ENCODE peak calls at places on chromosomes 12 and 14, in four cellular contexts. One of them, this sample, is unnamed.

GRCh38 chr12:9756756-9757155 is 3.9 kb downstream of the CD69 start:
- ATAC-seq in A549: no peak
- ATAC-seq in gastrocnemius medialis: no peak
- ATAC-seq in K562: no peak
- ATAC-seq in this sample: no peak

GRCh38 chr12:84113666-84114065 is 798.9 kb downstream of the SLC6A15 start:
- ATAC-seq in A549: no peak
- ATAC-seq in gastrocnemius medialis: no peak
- ATAC-seq in K562: no peak
- ATAC-seq in this sample: no peak

GRCh38 chr12:30422844-30423243 is 272.8 kb downstream of the IPO8 start:
- ATAC-seq in A549: no peak
- ATAC-seq in gastrocnemius medialis: no peak
- ATAC-seq in K562: no peak
- ATAC-seq in this sample: no peak

GRCh38 chr14:80546056-80546854 is 335.0 kb upstream of the DIO2 start:
- ATAC-seq in A549: peak
- ATAC-seq in gastrocnemius medialis: no peak
- ATAC-seq in K562: no peak
- ATAC-seq in this sample: no peak

GRCh38 chr12:76180401-76181277 is 96.2 kb upstream of the NAP1L1 start:
- ATAC-seq in A549: peak
- ATAC-seq in gastrocnemius medialis: no peak
- ATAC-seq in K562: peak
- ATAC-seq in this sample: no peak

GRCh38 chr12:126069549-126070165 is 1004.4 kb downstream of the AACS start:
- ATAC-seq in A549: peak
- ATAC-seq in gastrocnemius medialis: no peak
- ATAC-seq in K562: peak
- ATAC-seq in this sample: no peak

GRCh38 chr14:31505411-31505810 is 17.6 kb upstream of the GPR33 start:
- ATAC-seq in A549: no peak
- ATAC-seq in gastrocnemius medialis: no peak
- ATAC-seq in K562: no peak
- ATAC-seq in this sample: peak

GRCh38 chr14:71594828-71595227 is 337.4 kb upstream of the RGS6 start:
- ATAC-seq in A549: no peak
- ATAC-seq in gastrocnemius medialis: no peak
- ATAC-seq in K562: no peak
- ATAC-seq in this sample: no peak

GRCh38 chr12:69428351-69429048 is 41.7 kb upstream of the FRS2 start:
- ATAC-seq in A549: no peak
- ATAC-seq in gastrocnemius medialis: no peak
- ATAC-seq in K562: no peak
- ATAC-seq in this sample: no peak

GRCh38 chr14:58944957-58945356 is 243.5 kb upstream of the DAAM1 start:
- ATAC-seq in A549: no peak
- ATAC-seq in gastrocnemius medialis: no peak
- ATAC-seq in K562: no peak
- ATAC-seq in this sample: no peak

GRCh38 chr14:74946659-74947281 is 8.6 kb downstream of the PGF start:
- ATAC-seq in A549: peak
- ATAC-seq in gastrocnemius medialis: peak
- ATAC-seq in K562: no peak
- ATAC-seq in this sample: peak

GRCh38 chr14:105940534-105941225 is 414.3 kb downstream of the TMEM121 start:
- ATAC-seq in A549: no peak
- ATAC-seq in gastrocnemius medialis: no peak
- ATAC-seq in K562: no peak
- ATAC-seq in this sample: no peak

GRCh38 chr12:101876861-101877815 is at the start of gene DRAM1:
- ATAC-seq in A549: peak
- ATAC-seq in gastrocnemius medialis: peak
- ATAC-seq in K562: peak
- ATAC-seq in this sample: peak
- TF ChIP-seq POLR2A in A549: peak
- TF ChIP-seq POLR2A in gastrocnemius medialis: peak
- TF ChIP-seq POLR2A in K562: peak
- TF ChIP-seq POLR2A in this sample: peak

DNA sequence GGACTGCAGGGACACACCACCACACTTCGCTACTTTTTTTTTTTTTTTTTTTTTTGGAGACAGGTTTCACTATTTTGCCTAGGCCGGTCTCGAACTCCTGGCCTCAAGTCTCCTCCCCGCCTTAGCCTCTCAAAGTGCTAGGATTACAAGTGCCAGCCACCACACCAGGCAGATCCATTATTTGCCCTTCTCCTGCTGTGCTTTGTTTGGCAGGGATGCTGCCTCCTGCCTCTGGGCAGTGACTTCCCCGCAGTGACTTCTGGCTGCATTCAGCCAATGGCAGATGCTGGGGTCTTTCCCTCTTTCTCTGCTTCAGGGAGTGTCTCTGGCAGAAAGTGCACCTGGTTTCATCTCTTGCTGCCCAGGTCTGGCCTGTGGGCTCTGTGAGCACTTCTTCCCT is 6.7 kb upstream of the MORN3 start:
- ATAC-seq in A549: no peak
- ATAC-seq in gastrocnemius medialis: no peak
- ATAC-seq in K562: no peak
- ATAC-seq in this sample: no peak
- TF ChIP-seq POLR2A in A549: no peak
- TF ChIP-seq POLR2A in gastrocnemius medialis: no peak
- TF ChIP-seq POLR2A in K562: no peak
- TF ChIP-seq POLR2A in this sample: no peak

GRCh38 chr12:54321363-54321762 is 3.6 kb upstream of the COPZ1 start:
- ATAC-seq in A549: no peak
- ATAC-seq in gastrocnemius medialis: no peak
- ATAC-seq in K562: no peak
- ATAC-seq in this sample: no peak

GRCh38 chr12:54330442-54330841 is 5.5 kb downstream of the COPZ1 start:
- ATAC-seq in A549: no peak
- ATAC-seq in gastrocnemius medialis: no peak
- ATAC-seq in K562: no peak
- ATAC-seq in this sample: no peak

GRCh38 chr12:54328595-54329337 is 3.8 kb downstream of the COPZ1 start:
- ATAC-seq in A549: no peak
- ATAC-seq in gastrocnemius medialis: no peak
- ATAC-seq in K562: no peak
- ATAC-seq in this sample: no peak

GRCh38 chr12:54329756-54330155 is 4.8 kb downstream of the COPZ1 start:
- ATAC-seq in A549: no peak
- ATAC-seq in gastrocnemius medialis: no peak
- ATAC-seq in K562: no peak
- ATAC-seq in this sample: no peak

GRCh38 chr12:54324617-54325441 is at the start of gene COPZ1:
- ATAC-seq in A549: peak
- ATAC-seq in gastrocnemius medialis: peak
- ATAC-seq in K562: peak
- ATAC-seq in this sample: peak
- TF ChIP-seq POLR2A in A549: peak
- TF ChIP-seq POLR2A in gastrocnemius medialis: peak
- TF ChIP-seq POLR2A in K562: peak
- TF ChIP-seq POLR2A in this sample: peak

DNA sequence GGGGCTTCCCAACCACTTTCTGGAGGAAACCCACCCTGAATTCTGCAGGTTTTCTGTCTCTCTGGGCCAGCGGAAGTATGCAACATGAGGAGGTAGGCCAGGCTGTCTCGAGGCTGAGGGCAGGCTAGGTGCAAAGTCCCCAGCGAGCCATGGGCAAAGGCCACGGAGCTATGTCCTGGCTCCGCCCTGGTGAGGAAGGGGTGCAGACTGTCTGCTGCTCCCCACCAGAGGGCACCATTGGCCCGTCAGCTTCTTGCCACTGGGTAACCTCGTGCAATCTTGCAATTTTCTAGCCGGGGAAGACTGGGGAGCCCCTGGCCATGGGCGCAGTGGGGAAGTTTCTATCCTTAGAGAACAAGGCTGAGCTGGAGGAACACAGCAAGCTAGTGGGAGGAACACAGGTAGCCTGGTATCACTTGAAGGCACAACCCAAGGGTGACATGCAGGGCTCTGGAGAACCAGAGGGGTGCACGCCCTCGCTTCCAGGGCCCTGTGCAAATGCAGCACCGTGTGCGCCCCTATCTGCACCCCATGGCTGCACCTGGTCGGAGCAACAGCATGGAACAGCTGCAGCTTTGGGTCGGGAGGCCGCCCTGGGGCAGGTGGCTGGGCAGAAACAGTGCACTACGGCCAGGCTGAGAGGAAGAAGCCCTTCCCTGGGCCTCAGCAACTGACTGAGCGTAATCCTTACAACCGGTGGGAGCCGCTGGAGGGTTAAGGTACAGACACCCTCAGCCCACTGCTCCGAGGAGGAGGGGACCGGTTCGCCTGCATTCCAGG is 27.6 kb upstream of the RPLP0 start:
- ATAC-seq in A549: peak
- ATAC-seq in gastrocnemius medialis: peak
- ATAC-seq in K562: peak
- ATAC-seq in this sample: peak
- TF ChIP-seq POLR2A in A549: no peak
- TF ChIP-seq POLR2A in gastrocnemius medialis: no peak
- TF ChIP-seq POLR2A in K562: no peak
- TF ChIP-seq POLR2A in this sample: no peak

GRCh38 chr12:53193040-53193439 is 12.3 kb upstream of the CSAD start:
- ATAC-seq in A549: no peak
- ATAC-seq in gastrocnemius medialis: no peak
- ATAC-seq in K562: no peak
- ATAC-seq in this sample: no peak

GRCh38 chr12:53190108-53190729 is 9.5 kb upstream of the CSAD start:
- ATAC-seq in A549: peak
- ATAC-seq in gastrocnemius medialis: peak
- ATAC-seq in K562: peak
- ATAC-seq in this sample: peak

GRCh38 chr12:53191096-53191884 is 10.6 kb upstream of the CSAD start:
- ATAC-seq in A549: no peak
- ATAC-seq in gastrocnemius medialis: no peak
- ATAC-seq in K562: no peak
- ATAC-seq in this sample: no peak

GRCh38 chr12:53192531-53193021 is 11.9 kb upstream of the CSAD start:
- ATAC-seq in A549: no peak
- ATAC-seq in gastrocnemius medialis: no peak
- ATAC-seq in K562: no peak
- ATAC-seq in this sample: no peak

GRCh38 chr12:53191885-53192530 is 11.3 kb upstream of the CSAD start:
- ATAC-seq in A549: no peak
- ATAC-seq in gastrocnemius medialis: no peak
- ATAC-seq in K562: no peak
- ATAC-seq in this sample: no peak
- TF ChIP-seq POLR2A in A549: no peak
- TF ChIP-seq POLR2A in gastrocnemius medialis: no peak
- TF ChIP-seq POLR2A in K562: peak
- TF ChIP-seq POLR2A in this sample: no peak

GRCh38 chr12:89707623-89707991 is 1.0 kb downstream of the ATP2B1 start:
- ATAC-seq in A549: no peak
- ATAC-seq in gastrocnemius medialis: no peak
- ATAC-seq in K562: peak
- ATAC-seq in this sample: no peak

GRCh38 chr12:89709157-89709993 is 737 bp upstream of the ATP2B1 start:
- ATAC-seq in A549: peak
- ATAC-seq in gastrocnemius medialis: peak
- ATAC-seq in K562: peak
- ATAC-seq in this sample: peak

GRCh38 chr12:89707992-89708792 is 446 bp downstream of the ATP2B1 start:
- ATAC-seq in A549: peak
- ATAC-seq in gastrocnemius medialis: peak
- ATAC-seq in K562: peak
- ATAC-seq in this sample: no peak

GRCh38 chr12:89709994-89710872 is 1.6 kb upstream of the ATP2B1 start:
- ATAC-seq in A549: peak
- ATAC-seq in gastrocnemius medialis: peak
- ATAC-seq in K562: peak
- ATAC-seq in this sample: peak

GRCh38 chr12:89708793-89709156 is at the start of gene ATP2B1:
- ATAC-seq in A549: peak
- ATAC-seq in gastrocnemius medialis: peak
- ATAC-seq in K562: peak
- ATAC-seq in this sample: peak
- TF ChIP-seq POLR2A in A549: no peak
- TF ChIP-seq POLR2A in gastrocnemius medialis: peak
- TF ChIP-seq POLR2A in K562: no peak
- TF ChIP-seq POLR2A in this sample: peak

This sample was measured in gastroesophageal sphincter.